ENCODE peak calls at places on chromosomes 6 and 20, in nine cellular contexts. J is mammary epithelial cell, O is GM20000, R is A549, C is omental fat pad, Y is cardiac muscle cell, E is HFF-Myc, A is H9, U is heart left ventricle. M is an unnamed sample.

GRCh38 chr6:22956029-22956715 is 386.8 kb downstream of the HDGFL1 start:
- DNase-seq in C (no peak), R (no peak), O (no peak), Y (peak; percentile 3), U (no peak), J (no peak), E (no peak), A (no peak), M (no peak)

GRCh38 chr20:62768815-62769287 is 27.4 kb upstream of the MRGBP start:
- DNase-seq in J (peak; percentile 20), Y (peak; percentile 33), A (no peak), E (no peak), U (peak; percentile 40), O (no peak), C (no peak), R (no peak), M (no peak)

GRCh38 chr6:36120539-36120938 is 9.8 kb upstream of the MAPK13 start:
- DNase-seq in J (no peak), R (no peak), O (peak; percentile 39), C (no peak), Y (no peak), U (no peak), A (no peak), E (no peak), M (no peak)

GRCh38 chr6:35719830-35720733 is 16.8 kb upstream of the ARMC12 start:
- DNase-seq in Y (peak; percentile 61), E (no peak), R (no peak), C (no peak), O (peak; percentile 78), U (peak; percentile 69), A (peak; percentile 54), J (no peak), M (peak; percentile 44)

GRCh38 chr6:136334853-136335252 is 45.2 kb upstream of the BCLAF1 start:
- DNase-seq in Y (no peak), R (no peak), C (no peak), O (no peak), U (no peak), A (peak; percentile 73), E (no peak), J (no peak), M (no peak)

GRCh38 chr6:106122306-106122940 is 36.3 kb downstream of the PRDM1 start:
- DNase-seq in E (no peak), U (no peak), J (no peak), Y (no peak), C (no peak), R (no peak), O (no peak), A (no peak), M (no peak)

GRCh38 chr20:17849901-17850673 is 118.5 kb downstream of the SNX5 start:
- DNase-seq in J (peak; percentile 97), Y (no peak), R (peak; percentile 36), A (no peak), C (no peak), E (peak; percentile 96), O (no peak), U (peak; percentile 87), M (no peak)

GRCh38 chr20:62331347-62331746 is 28.6 kb downstream of the ADRM1 start:
- DNase-seq in U (peak; percentile 33), Y (no peak), J (no peak), E (no peak), O (no peak), A (no peak), R (no peak), C (no peak), M (no peak)

GRCh38 chr6:153131037-153131981 is at the start of gene RGS17:
- DNase-seq in R (peak; percentile 65), O (peak; percentile 90), A (peak; percentile 82), E (peak; percentile 21), J (peak; percentile 55), U (peak; percentile 60), Y (peak; percentile 89), C (no peak), M (no peak)

GRCh38 chr20:63216849-63217471 is 1.0 kb upstream of the YTHDF1 start:
- DNase-seq in R (peak; percentile 21), E (no peak), J (no peak), O (no peak), Y (no peak), C (no peak), U (no peak), A (no peak), M (no peak)

GRCh38 chr6:1267057-1267732 is 44.7 kb upstream of the FOXQ1 start:
- DNase-seq in R (peak; percentile 30), J (peak; percentile 61), E (no peak), A (no peak), Y (no peak), U (no peak), O (no peak), C (no peak), M (no peak)

GRCh38 chr20:25090492-25091429 is 8.8 kb upstream of the VSX1 start:
- DNase-seq in U (no peak), Y (no peak), A (no peak), R (no peak), E (no peak), O (no peak), C (no peak), J (no peak), M (no peak)

DNA sequence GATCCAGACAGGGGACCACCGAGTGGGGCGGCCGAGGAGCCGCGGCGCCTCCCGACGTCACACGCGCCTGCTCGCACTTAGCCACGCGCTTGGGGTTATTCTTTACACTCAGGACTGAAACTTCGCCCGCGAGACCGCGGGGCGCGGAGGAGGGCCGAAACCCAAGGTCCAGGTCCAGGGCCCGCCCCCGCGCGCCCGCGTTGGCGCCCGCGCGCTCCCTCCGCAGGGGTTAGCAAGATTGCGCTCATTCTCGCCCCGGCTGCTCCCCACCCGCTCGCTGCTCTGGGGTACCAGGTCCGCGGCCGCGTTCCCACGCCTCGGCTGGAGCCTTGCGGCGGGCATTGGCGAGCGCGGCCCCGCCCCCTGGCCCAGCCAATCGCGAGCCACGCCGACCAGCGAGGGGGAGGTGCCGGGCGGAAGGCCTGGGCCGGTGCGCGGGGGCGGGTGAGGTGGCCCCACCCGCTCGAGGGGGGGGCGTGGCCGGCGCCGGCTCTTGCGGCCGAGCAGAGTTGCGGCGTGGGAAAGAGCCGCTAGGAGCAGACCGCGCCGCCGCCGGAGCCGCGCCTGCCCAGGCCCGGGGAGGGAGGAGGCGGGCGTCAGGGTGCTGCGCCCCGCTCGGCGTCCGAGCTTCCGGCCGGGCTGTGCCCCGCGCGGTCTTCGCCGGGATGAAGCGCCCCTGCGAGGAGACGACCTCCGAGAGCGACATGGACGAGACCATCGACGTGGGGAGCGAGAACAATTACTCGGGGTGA is at the start of gene HEY2:
- DNase-seq in E (peak; percentile 21), O (peak; percentile 99), A (peak; percentile 91), C (peak; percentile 78), U (peak; percentile 97), J (peak; percentile 86), R (peak; percentile 72), Y (peak; percentile 98), M (peak; percentile 92)
- TF ChIP-seq CTCF in E (no peak), O (no peak), A (no peak), C (peak; percentile 4), U (no peak), J (no peak), R (no peak), Y (no peak), M (no peak)

DNA sequence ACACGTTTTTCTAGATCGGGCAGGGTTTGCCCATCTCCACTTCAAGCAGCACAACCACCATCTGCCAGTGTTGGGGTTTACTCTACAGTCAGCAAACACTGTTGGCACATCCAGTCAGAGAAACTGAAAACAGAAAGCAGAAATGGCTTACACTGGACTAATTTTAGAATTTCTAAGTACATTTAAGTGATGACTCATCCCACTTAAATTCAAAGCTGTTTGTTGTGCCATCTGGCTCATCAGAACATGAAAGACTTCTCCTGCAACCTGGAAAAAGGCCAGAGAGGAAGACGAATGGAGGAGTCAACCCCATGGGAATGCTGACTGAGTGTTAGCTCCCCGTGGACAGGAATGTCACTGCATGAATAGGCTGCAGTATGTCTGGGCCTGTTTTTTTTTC is 21.8 kb downstream of the FAM209B start:
- DNase-seq in C (peak; percentile 42), J (peak; percentile 95), R (peak; percentile 77), A (peak; percentile 40), Y (peak; percentile 16), O (peak; percentile 47), U (peak; percentile 48), E (peak; percentile 98), M (no peak)
- TF ChIP-seq CTCF in C (no peak), J (peak; percentile 21), R (no peak), A (no peak), Y (no peak), O (no peak), U (no peak), E (no peak), M (no peak)

GRCh38 chr20:40443731-40444130 is 245.3 kb downstream of the MAFB start:
- DNase-seq in E (no peak), O (no peak), J (no peak), C (no peak), R (no peak), Y (peak; percentile 68), U (no peak), A (no peak), M (no peak)

GRCh38 chr20:40441771-40442170 is 247.3 kb downstream of the MAFB start:
- DNase-seq in O (no peak), E (no peak), J (no peak), U (no peak), A (no peak), Y (no peak), C (no peak), R (no peak), M (no peak)

GRCh38 chr20:40438161-40438835 is 250.7 kb downstream of the MAFB start:
- DNase-seq in E (no peak), U (no peak), R (no peak), C (no peak), J (no peak), A (no peak), Y (no peak), O (no peak), M (no peak)

GRCh38 chr20:40446868-40447267 is 242.2 kb downstream of the MAFB start:
- DNase-seq in E (no peak), A (no peak), C (no peak), U (no peak), Y (no peak), J (no peak), O (no peak), R (no peak), M (no peak)

DNA sequence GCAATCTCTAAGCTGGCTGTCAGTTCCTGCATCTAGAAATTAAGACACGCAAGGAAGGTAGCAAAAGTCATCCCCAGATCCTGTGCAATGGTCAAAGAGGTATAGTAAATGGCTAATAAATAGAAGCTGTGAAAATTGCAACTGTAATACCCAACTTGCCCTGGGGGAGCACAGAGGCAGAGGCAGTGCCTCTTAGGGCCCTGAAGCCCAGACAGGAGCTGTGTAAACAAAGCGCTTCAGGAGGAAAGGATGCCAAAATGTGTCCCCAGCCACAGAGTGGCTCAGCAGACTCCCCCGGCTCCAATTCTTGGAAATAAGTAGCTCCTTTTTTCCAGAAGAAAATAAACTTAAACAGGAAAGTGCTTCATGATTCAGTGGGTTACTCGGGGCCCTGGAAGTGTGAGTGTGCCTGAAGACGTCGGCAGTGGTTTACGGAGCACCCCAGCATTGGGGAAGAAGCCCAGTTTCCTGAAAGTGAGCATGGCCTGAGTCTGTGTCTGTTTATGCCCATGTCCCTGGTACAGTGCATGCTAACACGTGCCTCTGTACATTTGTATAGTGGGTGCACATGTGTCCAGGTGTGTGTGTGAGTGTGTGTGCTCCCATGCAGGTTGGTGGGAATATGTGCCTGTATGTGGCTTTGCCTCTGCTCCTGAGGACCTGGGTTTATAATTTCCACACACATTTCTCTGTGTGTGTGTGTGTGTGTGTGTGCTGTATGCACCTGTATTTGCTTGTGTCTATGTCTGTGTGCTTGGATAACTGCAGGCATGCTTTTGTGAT is 246.7 kb downstream of the MAFB start:
- DNase-seq in J (no peak), O (no peak), C (no peak), E (no peak), Y (peak; percentile 14), R (peak; percentile 5), U (no peak), A (peak; percentile 47), M (no peak)
- TF ChIP-seq CTCF in J (peak; percentile 19), O (no peak), C (no peak), E (no peak), Y (peak; percentile 14), R (no peak), U (no peak), A (peak; percentile 59), M (no peak)

GRCh38 chr6:12890171-12890790 is 173.7 kb downstream of the PHACTR1 start:
- DNase-seq in Y (no peak), C (no peak), R (no peak), J (no peak), A (peak; percentile 45), U (no peak), E (no peak), O (peak; percentile 11), M (no peak)
- TF ChIP-seq CTCF in Y (peak; percentile 49), C (no peak), R (peak; percentile 12), J (peak; percentile 59), A (peak; percentile 65), U (no peak), E (peak; percentile 58), O (peak; percentile 9), M (no peak)

M was measured in activated B cell treated with CpG ODN at 0.5 μM for 24 hours.